ENCODE peak calls at places on chromosomes 2 and 18, in ten cellular contexts. One of them, this sample, is unnamed.

GRCh38 chr2:36461039-36461681 is 105.6 kb downstream of the CRIM1 start:
- DNase-seq in progenitor cell of endocrine pancreas: no peak
- DNase-seq in activated CD8-positive, alpha-beta memory T cell treated with anti-CD3 and anti-CD28 coated beads for 48 hours: no peak
- DNase-seq in A673: peak; percentile 90
- DNase-seq in SJSA1: no peak
- DNase-seq in NCI-H510A: no peak
- DNase-seq in type B pancreatic cell: no peak
- DNase-seq in stimulated activated CD4-positive, alpha-beta T cell treated with anti-CD3 and anti-CD28 coated beads, Interleukin-4, amount 100 ng/mL, for 1 hour: no peak
- DNase-seq in amygdala: no peak
- DNase-seq in T-helper 2 cell: peak; percentile 49
- DNase-seq in this sample: no peak

GRCh38 chr18:80157708-80158343 is 48.8 kb downstream of the ADNP2 start:
- DNase-seq in SJSA1: peak; percentile 76
- DNase-seq in stimulated activated CD4-positive, alpha-beta T cell treated with anti-CD3 and anti-CD28 coated beads, Interleukin-4, amount 100 ng/mL, for 1 hour: peak; percentile 78
- DNase-seq in activated CD8-positive, alpha-beta memory T cell treated with anti-CD3 and anti-CD28 coated beads for 48 hours: peak; percentile 50
- DNase-seq in amygdala: peak; percentile 19
- DNase-seq in T-helper 2 cell: peak; percentile 68
- DNase-seq in NCI-H510A: peak; percentile 27
- DNase-seq in type B pancreatic cell: no peak
- DNase-seq in A673: peak; percentile 75
- DNase-seq in progenitor cell of endocrine pancreas: peak; percentile 69
- DNase-seq in this sample: peak; percentile 66

GRCh38 chr2:61597300-61598289 is 59.4 kb upstream of the XPO1 start:
- DNase-seq in SJSA1: no peak
- DNase-seq in amygdala: no peak
- DNase-seq in A673: no peak
- DNase-seq in progenitor cell of endocrine pancreas: no peak
- DNase-seq in activated CD8-positive, alpha-beta memory T cell treated with anti-CD3 and anti-CD28 coated beads for 48 hours: no peak
- DNase-seq in T-helper 2 cell: no peak
- DNase-seq in type B pancreatic cell: no peak
- DNase-seq in NCI-H510A: no peak
- DNase-seq in stimulated activated CD4-positive, alpha-beta T cell treated with anti-CD3 and anti-CD28 coated beads, Interleukin-4, amount 100 ng/mL, for 1 hour: no peak
- DNase-seq in this sample: no peak

GRCh38 chr18:12333650-12334279 is 25.7 kb downstream of the TUBB6 start:
- DNase-seq in type B pancreatic cell: no peak
- DNase-seq in progenitor cell of endocrine pancreas: no peak
- DNase-seq in amygdala: no peak
- DNase-seq in stimulated activated CD4-positive, alpha-beta T cell treated with anti-CD3 and anti-CD28 coated beads, Interleukin-4, amount 100 ng/mL, for 1 hour: no peak
- DNase-seq in T-helper 2 cell: no peak
- DNase-seq in SJSA1: no peak
- DNase-seq in activated CD8-positive, alpha-beta memory T cell treated with anti-CD3 and anti-CD28 coated beads for 48 hours: no peak
- DNase-seq in A673: no peak
- DNase-seq in NCI-H510A: no peak
- DNase-seq in this sample: no peak

GRCh38 chr2:6993230-6993640 is 76.0 kb downstream of the RNF144A start:
- DNase-seq in NCI-H510A: no peak
- DNase-seq in type B pancreatic cell: no peak
- DNase-seq in A673: no peak
- DNase-seq in progenitor cell of endocrine pancreas: no peak
- DNase-seq in amygdala: peak; percentile 55
- DNase-seq in activated CD8-positive, alpha-beta memory T cell treated with anti-CD3 and anti-CD28 coated beads for 48 hours: no peak
- DNase-seq in stimulated activated CD4-positive, alpha-beta T cell treated with anti-CD3 and anti-CD28 coated beads, Interleukin-4, amount 100 ng/mL, for 1 hour: no peak
- DNase-seq in T-helper 2 cell: no peak
- DNase-seq in SJSA1: no peak
- DNase-seq in this sample: no peak

GRCh38 chr2:149463328-149464002 is 124.1 kb downstream of the MMADHC start:
- DNase-seq in amygdala: no peak
- DNase-seq in activated CD8-positive, alpha-beta memory T cell treated with anti-CD3 and anti-CD28 coated beads for 48 hours: no peak
- DNase-seq in progenitor cell of endocrine pancreas: no peak
- DNase-seq in T-helper 2 cell: peak; percentile 58
- DNase-seq in NCI-H510A: no peak
- DNase-seq in A673: no peak
- DNase-seq in SJSA1: no peak
- DNase-seq in stimulated activated CD4-positive, alpha-beta T cell treated with anti-CD3 and anti-CD28 coated beads, Interleukin-4, amount 100 ng/mL, for 1 hour: no peak
- DNase-seq in type B pancreatic cell: no peak
- DNase-seq in this sample: no peak

GRCh38 chr2:134917219-134917957 is 1.2 kb upstream of the CCNT2 start:
- DNase-seq in stimulated activated CD4-positive, alpha-beta T cell treated with anti-CD3 and anti-CD28 coated beads, Interleukin-4, amount 100 ng/mL, for 1 hour: peak; percentile 6
- DNase-seq in T-helper 2 cell: peak; percentile 33
- DNase-seq in type B pancreatic cell: no peak
- DNase-seq in NCI-H510A: peak; percentile 4
- DNase-seq in A673: peak; percentile 3
- DNase-seq in progenitor cell of endocrine pancreas: no peak
- DNase-seq in SJSA1: no peak
- DNase-seq in activated CD8-positive, alpha-beta memory T cell treated with anti-CD3 and anti-CD28 coated beads for 48 hours: no peak
- DNase-seq in amygdala: no peak
- DNase-seq in this sample: no peak

GRCh38 chr2:55934337-55934736 is 10.8 kb upstream of the EFEMP1 start:
- DNase-seq in progenitor cell of endocrine pancreas: no peak
- DNase-seq in stimulated activated CD4-positive, alpha-beta T cell treated with anti-CD3 and anti-CD28 coated beads, Interleukin-4, amount 100 ng/mL, for 1 hour: no peak
- DNase-seq in SJSA1: no peak
- DNase-seq in amygdala: no peak
- DNase-seq in NCI-H510A: no peak
- DNase-seq in T-helper 2 cell: peak; percentile 31
- DNase-seq in activated CD8-positive, alpha-beta memory T cell treated with anti-CD3 and anti-CD28 coated beads for 48 hours: no peak
- DNase-seq in A673: no peak
- DNase-seq in type B pancreatic cell: no peak
- DNase-seq in this sample: peak; percentile 94

GRCh38 chr18:48619016-48619415 is 80.2 kb downstream of the CTIF start:
- DNase-seq in NCI-H510A: no peak
- DNase-seq in activated CD8-positive, alpha-beta memory T cell treated with anti-CD3 and anti-CD28 coated beads for 48 hours: no peak
- DNase-seq in T-helper 2 cell: no peak
- DNase-seq in type B pancreatic cell: no peak
- DNase-seq in SJSA1: no peak
- DNase-seq in A673: no peak
- DNase-seq in progenitor cell of endocrine pancreas: no peak
- DNase-seq in amygdala: no peak
- DNase-seq in stimulated activated CD4-positive, alpha-beta T cell treated with anti-CD3 and anti-CD28 coated beads, Interleukin-4, amount 100 ng/mL, for 1 hour: no peak
- DNase-seq in this sample: no peak

GRCh38 chr2:177799531-177799930 is 273.0 kb downstream of the PDE11A start:
- DNase-seq in activated CD8-positive, alpha-beta memory T cell treated with anti-CD3 and anti-CD28 coated beads for 48 hours: no peak
- DNase-seq in stimulated activated CD4-positive, alpha-beta T cell treated with anti-CD3 and anti-CD28 coated beads, Interleukin-4, amount 100 ng/mL, for 1 hour: no peak
- DNase-seq in NCI-H510A: no peak
- DNase-seq in progenitor cell of endocrine pancreas: no peak
- DNase-seq in T-helper 2 cell: peak; percentile 8
- DNase-seq in A673: peak; percentile 55
- DNase-seq in type B pancreatic cell: no peak
- DNase-seq in SJSA1: no peak
- DNase-seq in amygdala: no peak
- DNase-seq in this sample: peak; percentile 37

GRCh38 chr2:239927424-239927981 is 97.6 kb downstream of the NDUFA10 start:
- DNase-seq in NCI-H510A: no peak
- DNase-seq in T-helper 2 cell: peak; percentile 77
- DNase-seq in progenitor cell of endocrine pancreas: no peak
- DNase-seq in SJSA1: peak; percentile 83
- DNase-seq in stimulated activated CD4-positive, alpha-beta T cell treated with anti-CD3 and anti-CD28 coated beads, Interleukin-4, amount 100 ng/mL, for 1 hour: peak; percentile 74
- DNase-seq in type B pancreatic cell: peak; percentile 45
- DNase-seq in A673: peak; percentile 53
- DNase-seq in activated CD8-positive, alpha-beta memory T cell treated with anti-CD3 and anti-CD28 coated beads for 48 hours: no peak
- DNase-seq in amygdala: no peak
- DNase-seq in this sample: no peak

GRCh38 chr2:224860786-224861185 is 144.6 kb upstream of the CCDC195 start:
- DNase-seq in amygdala: no peak
- DNase-seq in activated CD8-positive, alpha-beta memory T cell treated with anti-CD3 and anti-CD28 coated beads for 48 hours: no peak
- DNase-seq in A673: no peak
- DNase-seq in stimulated activated CD4-positive, alpha-beta T cell treated with anti-CD3 and anti-CD28 coated beads, Interleukin-4, amount 100 ng/mL, for 1 hour: no peak
- DNase-seq in progenitor cell of endocrine pancreas: no peak
- DNase-seq in NCI-H510A: no peak
- DNase-seq in type B pancreatic cell: no peak
- DNase-seq in T-helper 2 cell: no peak
- DNase-seq in SJSA1: no peak
- DNase-seq in this sample: no peak